ENCODE peak calls at places on chromosome 5, in eight cellular contexts. X, O, W, J, G, A, U and Q are unnamed samples.

GRCh38 chr5:174418809-174419522 is 305.4 kb upstream of the MSX2 start:
- DNase-seq in X (no peak), O (peak), W (no peak), J (no peak), G (no peak), A (no peak), U (peak), Q (peak)

GRCh38 chr5:72364961-72365360 is 44.8 kb downstream of the PTCD2 start:
- DNase-seq in X (no peak), O (no peak), W (no peak), J (no peak), G (no peak), A (no peak), U (no peak), Q (no peak)

GRCh38 chr5:137488974-137489373 is 10.2 kb downstream of the SPOCK1 start:
- DNase-seq in X (no peak), O (no peak), W (no peak), J (no peak), G (no peak), A (no peak), U (no peak), Q (no peak)

GRCh38 chr5:129395247-129395646 is 64.9 kb upstream of the ADAMTS19 start:
- DNase-seq in X (no peak), O (no peak), W (no peak), J (no peak), G (no peak), A (no peak), U (no peak), Q (no peak)

GRCh38 chr5:158433634-158434033 is 574.7 kb upstream of the CLINT1 start:
- DNase-seq in X (no peak), O (no peak), W (no peak), J (no peak), G (no peak), A (no peak), U (no peak), Q (no peak)

GRCh38 chr5:143118222-143118621 is 285.3 kb downstream of the NR3C1 start:
- DNase-seq in X (no peak), O (no peak), W (no peak), J (no peak), G (no peak), A (no peak), U (no peak), Q (no peak)

GRCh38 chr5:180494510-180495181 is 467 bp downstream of the CNOT6 start:
- DNase-seq in X (peak), O (peak), W (no peak), J (no peak), G (no peak), A (peak), U (peak), Q (no peak)

GRCh38 chr5:43019293-43019614 is 20.9 kb downstream of the ANXA2R start:
- DNase-seq in X (no peak), O (no peak), W (no peak), J (no peak), G (no peak), A (no peak), U (no peak), Q (no peak)

GRCh38 chr5:120576588-120576987 is 112.5 kb downstream of the PRR16 start:
- DNase-seq in X (no peak), O (no peak), W (no peak), J (no peak), G (no peak), A (no peak), U (no peak), Q (no peak)

GRCh38 chr5:157384971-157385709 is 74.9 kb upstream of the NIPAL4 start:
- DNase-seq in X (peak), O (peak), W (no peak), J (no peak), G (no peak), A (no peak), U (peak), Q (no peak)